ENCODE peak calls at places on chromosomes 3 and 15, in four cellular contexts. J is AG10803, L is GM12864, E is coronary artery. I is an unnamed sample.
A peak's percentile ranks its signal among the peaks of the same experiment; 100 is the strongest.

GRCh38 chr3:78507196-78507984 is 1260.4 kb downstream of the ROBO1 start:
- DNase-seq in J (no peak), L (no peak), E (no peak), I (no peak)

GRCh38 chr3:150945226-150945625 is 27.3 kb downstream of the CLRN1 start:
- DNase-seq in J (peak; percentile 76), L (no peak), E (no peak), I (no peak)

GRCh38 chr15:101348643-101349496 is 53.8 kb upstream of the SNRPA1 start:
- DNase-seq in J (no peak), L (no peak), E (no peak), I (peak; percentile 24)

GRCh38 chr3:82363131-82363530 is 601.7 kb upstream of the GBE1 start:
- DNase-seq in J (no peak), L (no peak), E (no peak), I (no peak)

GRCh38 chr15:53918180-53919079 is 59.8 kb upstream of the UNC13C start:
- DNase-seq in J (no peak), L (no peak), E (no peak), I (no peak)

GRCh38 chr3:50112462-50112861 is 23.7 kb downstream of the RBM5 start:
- DNase-seq in J (no peak), L (no peak), E (no peak), I (no peak)

GRCh38 chr3:160226026-160226739 is 961 bp downstream of the C3orf80 start:
- DNase-seq in J (no peak), L (no peak), E (no peak), I (no peak)

GRCh38 chr3:55091381-55092225 is 163.7 kb upstream of the LRTM1 start:
- DNase-seq in J (peak; percentile 83), L (no peak), E (no peak), I (no peak)

GRCh38 chr3:155651489-155652223 is 93.2 kb downstream of the PLCH1 start:
- DNase-seq in J (peak; percentile 33), L (no peak), E (no peak), I (no peak)

GRCh38 chr3:43418601-43419272 is 132.4 kb downstream of the SNRK start:
- DNase-seq in J (no peak), L (no peak), E (no peak), I (no peak)

GRCh38 chr15:47184003-47184404 is 533.3 kb upstream of the SEMA6D start:
- DNase-seq in J (no peak), L (no peak), E (no peak), I (no peak)

GRCh38 chr3:182259579-182259978 is 533.7 kb upstream of the ATP11B start:
- DNase-seq in J (no peak), L (no peak), E (no peak), I (no peak)

GRCh38 chr3:134624537-134625287 is 26.1 kb downstream of the KY start:
- DNase-seq in J (no peak), L (no peak), E (peak; percentile 50), I (no peak)

GRCh38 chr15:67992834-67993233 is 61.3 kb upstream of the PIAS1 start:
- DNase-seq in J (no peak), L (no peak), E (no peak), I (peak; percentile 78)

GRCh38 chr3:55484741-55485207 is 2.3 kb downstream of the WNT5A start:
- DNase-seq in J (no peak), L (no peak), E (no peak), I (no peak)

GRCh38 chr15:78421241-78421994 is 16.6 kb upstream of the IREB2 start:
- DNase-seq in J (peak; percentile 66), L (no peak), E (no peak), I (no peak)

GRCh38 chr3:10198761-10199688 is 34.3 kb downstream of the IRAK2 start:
- DNase-seq in J (peak; percentile 46), L (peak; percentile 79), E (no peak), I (peak; percentile 64)

GRCh38 chr15:69838951-69839350 is 258.8 kb downstream of the TLE3 start:
- DNase-seq in J (no peak), L (no peak), E (no peak), I (peak; percentile 28)

GRCh38 chr3:55468251-55468650 is 18.9 kb downstream of the WNT5A start:
- DNase-seq in J (peak; percentile 74), L (no peak), E (no peak), I (no peak)

GRCh38 chr15:100712226-100712625 is 109.8 kb downstream of the ASB7 start:
- DNase-seq in J (peak; percentile 79), L (no peak), E (peak; percentile 73), I (no peak)

GRCh38 chr15:58241872-58242271 is 103.7 kb downstream of the AQP9 start:
- DNase-seq in J (peak; percentile 6), L (no peak), E (no peak), I (peak; percentile 63)

GRCh38 chr3:183688869-183689268 is 8.7 kb upstream of the YEATS2 start:
- DNase-seq in J (peak; percentile 27), L (no peak), E (no peak), I (no peak)

GRCh38 chr3:18580268-18580667 is 155.1 kb upstream of the SATB1 start:
- DNase-seq in J (no peak), L (no peak), E (no peak), I (peak; percentile 86)

GRCh38 chr3:41565948-41566347 is 366.6 kb downstream of the CTNNB1 start:
- DNase-seq in J (no peak), L (no peak), E (no peak), I (no peak)

GRCh38 chr15:55601374-55601773 is 13.2 kb upstream of the PYGO1 start:
- DNase-seq in J (no peak), L (no peak), E (no peak), I (no peak)

DNA sequence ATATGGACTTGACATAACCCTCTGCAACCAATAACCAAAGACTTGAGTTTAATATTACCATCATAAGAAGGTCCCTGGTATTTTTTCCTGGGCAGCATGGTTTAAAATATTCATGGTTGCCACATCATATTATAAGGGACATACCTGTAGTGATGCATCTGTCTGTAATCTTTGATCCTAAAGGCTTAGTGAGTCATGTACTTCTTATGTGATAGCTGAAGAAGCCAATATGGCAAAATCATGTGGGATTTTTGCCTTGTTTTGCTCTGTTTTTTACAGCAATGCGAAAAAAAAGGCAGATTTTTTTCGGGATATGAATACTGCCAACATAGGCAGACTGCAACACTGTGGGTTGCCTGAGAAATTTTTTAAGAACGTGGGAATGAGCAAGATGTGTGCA is 11.2 kb upstream of the PYGO1 start:
- DNase-seq in J (no peak), L (no peak), E (no peak), I (no peak)
- H3K4me3 ChIP-seq in J (no peak overlapping the region), L (no peak overlapping the region), E (no peak overlapping the region), I (no peak overlapping the region)

GRCh38 chr15:77145370-77145769 is 74.5 kb upstream of the TSPAN3 start:
- DNase-seq in J (no peak), L (no peak), E (no peak), I (peak; percentile 29)

GRCh38 chr15:77144028-77144427 is 73.1 kb upstream of the TSPAN3 start:
- DNase-seq in J (peak; percentile 58), L (no peak), E (no peak), I (peak; percentile 77)

GRCh38 chr15:77143606-77144005 is 72.7 kb upstream of the TSPAN3 start:
- DNase-seq in J (no peak), L (no peak), E (no peak), I (no peak)

GRCh38 chr15:77144492-77145070 is 73.7 kb upstream of the TSPAN3 start:
- DNase-seq in J (peak; percentile 99), L (no peak), E (no peak), I (no peak)

DNA sequence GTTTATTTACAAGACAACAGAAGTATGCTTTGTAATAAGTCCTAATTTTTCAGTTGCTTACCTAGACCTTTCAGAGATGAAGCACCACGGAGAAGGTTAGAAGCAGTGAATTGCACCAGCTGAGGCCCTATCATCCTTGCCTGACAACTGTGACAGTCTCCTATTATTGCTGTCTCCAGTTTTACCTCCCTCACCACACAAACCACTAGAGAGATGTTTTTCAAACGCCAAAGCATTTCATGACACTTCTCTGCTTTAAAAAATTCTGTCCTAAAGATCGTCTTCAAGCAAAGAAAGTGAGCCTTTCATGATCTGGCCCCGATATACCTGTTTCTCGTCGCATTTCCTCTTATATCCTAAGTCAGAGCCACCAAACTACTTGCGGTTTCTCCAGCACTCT is 72.3 kb upstream of the TSPAN3 start:
- DNase-seq in J (no peak), L (no peak), E (no peak), I (no peak)
- H3K4me3 ChIP-seq in J (no peak overlapping the region), L (no peak overlapping the region), E (no peak overlapping the region), I (no peak overlapping the region)

DNA sequence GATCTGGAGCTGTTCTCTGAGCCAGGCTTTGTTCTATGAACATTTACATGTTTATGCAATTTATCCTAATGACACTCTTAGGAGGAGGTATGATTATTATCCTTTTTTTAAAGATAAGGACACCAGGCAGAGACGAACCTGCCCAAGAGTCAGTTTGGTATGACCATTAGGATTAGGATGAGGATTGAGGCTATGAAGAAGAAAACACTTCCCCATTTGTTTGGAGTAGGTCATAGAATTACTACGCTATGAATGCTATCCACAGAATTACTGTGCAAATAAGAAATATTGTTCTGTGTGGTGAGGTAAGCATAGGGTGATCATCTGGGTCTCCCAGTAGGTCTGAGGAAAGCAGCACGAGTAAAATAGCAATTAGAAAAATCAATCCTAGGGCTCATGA is 24.0 kb downstream of the EIF4E3 start:
- DNase-seq in J (no peak), L (no peak), E (no peak), I (no peak)
- H3K4me3 ChIP-seq in J (no peak overlapping the region), L (no peak overlapping the region), E (no peak overlapping the region), I (no peak overlapping the region)

DNA sequence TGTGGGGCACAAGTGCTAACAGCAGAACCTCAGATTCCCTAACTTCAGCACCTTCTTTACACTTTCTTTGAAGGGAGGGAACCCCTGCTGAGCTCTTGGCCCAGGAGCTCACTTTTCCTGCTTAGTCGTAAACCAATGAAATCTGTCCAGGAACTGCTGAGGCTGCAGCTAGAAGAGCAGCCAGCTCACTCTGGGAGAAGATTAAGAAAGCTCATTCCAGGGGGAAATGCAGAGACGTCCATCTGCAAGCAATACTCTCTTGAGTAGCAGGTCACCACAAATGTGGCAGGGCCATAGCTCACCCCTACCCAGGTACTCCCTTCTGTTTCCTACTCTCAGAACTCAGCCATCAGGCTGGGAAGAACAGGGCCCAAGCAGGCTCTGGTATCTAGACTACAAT is 103.3 kb downstream of the WDR76 start:
- DNase-seq in J (peak; percentile 31), L (no peak), E (no peak), I (no peak)
- H3K4me3 ChIP-seq in J (no peak overlapping the region), L (no peak overlapping the region), E (no peak overlapping the region), I (no peak overlapping the region)

DNA sequence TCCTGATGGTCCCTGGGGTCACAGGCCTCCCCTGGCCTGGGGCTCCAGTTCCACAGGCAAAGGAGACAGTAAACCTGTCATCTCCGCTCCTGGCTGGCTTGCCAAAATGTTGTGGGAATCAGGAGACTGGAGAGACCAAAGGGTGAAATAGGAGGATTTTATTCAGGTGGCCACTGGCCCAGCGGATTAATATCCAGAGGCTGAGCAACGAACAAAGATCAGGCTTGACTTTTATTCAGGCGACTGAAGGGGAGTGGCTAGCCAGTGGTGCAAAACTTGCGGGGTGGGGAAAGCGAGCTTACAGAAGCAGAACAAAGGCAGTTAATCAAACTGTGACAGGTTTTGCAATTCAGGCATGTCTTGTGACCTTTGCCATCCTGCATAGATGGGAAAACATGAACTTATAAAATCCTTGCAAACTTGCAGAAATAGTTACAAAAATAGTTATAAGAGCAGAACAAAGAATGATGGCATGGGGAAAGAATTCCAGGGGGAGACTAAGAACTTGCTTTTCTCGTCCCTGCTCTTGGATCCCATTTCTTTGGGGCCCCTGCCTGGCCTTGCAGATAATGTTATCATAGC is 19.8 kb upstream of the ACAD9 start:
- DNase-seq in J (no peak), L (no peak), E (no peak), I (no peak)
- H3K4me3 ChIP-seq in J (no peak overlapping the region), L (no peak overlapping the region), E (no peak overlapping the region), I (no peak overlapping the region)

GRCh38 chr15:40454904-40455391 is 14.2 kb downstream of the BAHD1 start:
- DNase-seq in J (peak; percentile 47), L (no peak), E (no peak), I (no peak)
- H3K4me3 ChIP-seq in J (no peak overlapping the region), L (no peak overlapping the region), E (no peak overlapping the region), I (no peak overlapping the region)

GRCh38 chr15:99250001-99250400 is 620 bp upstream of the TTC23 start:
- DNase-seq in J (no peak), L (no peak), E (no peak), I (no peak)
- H3K4me3 ChIP-seq in J (peak overlapping the region; percentile 89), L (no peak overlapping the region), E (peak overlapping the region; percentile 85), I (no peak overlapping the region)

I was measured in small intestine.